ENCODE peak calls at places on chromosomes 3 and 15, in eight cellular contexts. B is ovary, M is A549, C is Peyer's patch, Y is left ventricle myocardium inferior, H is PC-9, D is right cardiac atrium, U is esophagus muscularis mucosa. T is an unnamed sample. For H3K4me1, the result is how much of the 10 kb centered on the place peaks cover.

GRCh38 chr3:195181781-195182469 is 89.0 kb downstream of the XXYLT1 start:
- DNase-seq in B (no peak), M (no peak), C (no peak), Y (no peak), H (no peak), D (no peak), U (no peak), T (no peak)

GRCh38 chr15:92889390-92890113 is 10.6 kb upstream of the CHD2 start:
- DNase-seq in B (no peak), M (no peak), C (no peak), Y (no peak), H (no peak), D (no peak), U (no peak), T (no peak)

GRCh38 chr3:147113293-147114045 is 292.9 kb downstream of the ZIC4 start:
- DNase-seq in B (no peak), M (no peak), C (no peak), Y (no peak), H (peak), D (no peak), U (no peak), T (no peak)

GRCh38 chr3:159616234-159616825 is 372.3 kb upstream of the IL12A start:
- DNase-seq in B (no peak), M (peak), C (no peak), Y (peak), H (peak), D (peak), U (no peak), T (no peak)

GRCh38 chr15:51089699-51090098 is 5.0 kb downstream of the TNFAIP8L3 start:
- DNase-seq in B (no peak), M (no peak), C (no peak), Y (no peak), H (no peak), D (no peak), U (no peak), T (no peak)

GRCh38 chr15:40815042-40815678 is 7.9 kb upstream of the DNAJC17 start:
- DNase-seq in B (no peak), M (no peak), C (no peak), Y (no peak), H (no peak), D (peak), U (no peak), T (no peak)

GRCh38 chr3:27307566-27307965 is 61.6 kb downstream of the NEK10 start:
- DNase-seq in B (no peak), M (no peak), C (no peak), Y (no peak), H (no peak), D (no peak), U (no peak), T (no peak)

GRCh38 chr15:92157666-92158298 is 235.9 kb upstream of the ST8SIA2 start:
- DNase-seq in B (no peak), M (no peak), C (no peak), Y (no peak), H (no peak), D (no peak), U (no peak), T (peak)

GRCh38 chr3:31445701-31446100 is 87.0 kb upstream of the STT3B start:
- DNase-seq in B (no peak), M (no peak), C (no peak), Y (no peak), H (peak), D (no peak), U (no peak), T (no peak)

GRCh38 chr3:194540268-194540937 is 53.6 kb upstream of the ATP13A3 start:
- DNase-seq in B (no peak), M (no peak), C (no peak), Y (peak), H (no peak), D (peak), U (no peak), T (peak)

GRCh38 chr15:38217181-38217580 is 35.5 kb upstream of the SPRED1 start:
- DNase-seq in B (no peak), M (no peak), C (no peak), Y (no peak), H (no peak), D (no peak), U (no peak), T (no peak)

GRCh38 chr15:85583404-85584390 is 203.3 kb downstream of the AKAP13 start:
- DNase-seq in B (no peak), M (no peak), C (no peak), Y (peak), H (peak), D (peak), U (no peak), T (peak)

GRCh38 chr3:11447584-11448200 is 175.5 kb downstream of the ATG7 start:
- DNase-seq in B (no peak), M (no peak), C (no peak), Y (no peak), H (no peak), D (no peak), U (no peak), T (no peak)

GRCh38 chr3:178849220-178849910 is 222.2 kb downstream of the ZMAT3 start:
- DNase-seq in B (no peak), M (no peak), C (no peak), Y (no peak), H (no peak), D (no peak), U (no peak), T (no peak)

GRCh38 chr3:30871720-30872119 is 22.7 kb downstream of the GADL1 start:
- DNase-seq in B (no peak), M (no peak), C (no peak), Y (no peak), H (no peak), D (no peak), U (no peak), T (no peak)

GRCh38 chr3:49721861-49722781 is 1.6 kb downstream of the GMPPB start:
- DNase-seq in B (peak), M (no peak), C (peak), Y (no peak), H (no peak), D (no peak), U (no peak), T (no peak)

GRCh38 chr3:38084969-38085942 is 46.2 kb downstream of the DLEC1 start:
- DNase-seq in B (no peak), M (no peak), C (no peak), Y (no peak), H (no peak), D (no peak), U (no peak), T (no peak)

GRCh38 chr15:37142371-37142770 is 42.0 kb upstream of the MEIS2 start:
- DNase-seq in B (no peak), M (no peak), C (no peak), Y (no peak), H (no peak), D (no peak), U (no peak), T (no peak)

GRCh38 chr3:58434990-58435389 is 1.4 kb upstream of the PDHB start:
- DNase-seq in B (no peak), M (no peak), C (no peak), Y (no peak), H (peak), D (no peak), U (no peak), T (no peak)

GRCh38 chr3:88059380-88060160 is 515 bp downstream of the ZNF654 start:
- DNase-seq in B (peak), M (peak), C (no peak), Y (no peak), H (no peak), D (no peak), U (peak), T (no peak)

GRCh38 chr3:171805687-171806086 is 4.6 kb downstream of the PLD1 start:
- DNase-seq in B (no peak), M (no peak), C (no peak), Y (no peak), H (no peak), D (no peak), U (no peak), T (no peak)

GRCh38 chr15:101503296-101503599 is 13.7 kb upstream of the PCSK6 start:
- DNase-seq in B (no peak), M (no peak), C (no peak), Y (no peak), H (no peak), D (no peak), U (peak), T (no peak)

GRCh38 chr3:147797095-147797494 is 387.9 kb downstream of the ZIC1 start:
- DNase-seq in B (no peak), M (no peak), C (no peak), Y (no peak), H (no peak), D (no peak), U (no peak), T (no peak)

GRCh38 chr3:134294302-134294925 is 43.8 kb upstream of the RYK start:
- DNase-seq in B (no peak), M (no peak), C (no peak), Y (no peak), H (no peak), D (no peak), U (no peak), T (no peak)

GRCh38 chr15:85748176-85748575 is 46.5 kb downstream of the KLHL25 start:
- DNase-seq in B (no peak), M (no peak), C (no peak), Y (no peak), H (no peak), D (no peak), U (no peak), T (peak)

GRCh38 chr3:45437388-45437787 is 49.0 kb downstream of the LARS2 start:
- DNase-seq in B (no peak), M (no peak), C (no peak), Y (no peak), H (no peak), D (no peak), U (no peak), T (no peak)

GRCh38 chr15:43329222-43329959 is 982 bp downstream of the LCMT2 start:
- DNase-seq in B (peak), M (no peak), C (no peak), Y (no peak), H (no peak), D (peak), U (no peak), T (no peak)

GRCh38 chr3:121957674-121958419 is 63.6 kb downstream of the SLC15A2 start:
- DNase-seq in B (no peak), M (no peak), C (no peak), Y (no peak), H (no peak), D (no peak), U (no peak), T (no peak)

GRCh38 chr15:83099290-83099689 is 8.2 kb upstream of the TM6SF1 start:
- DNase-seq in B (no peak), M (no peak), C (no peak), Y (no peak), H (no peak), D (no peak), U (no peak), T (no peak)

GRCh38 chr15:65583701-65584100 is 27.2 kb downstream of the INTS14 start:
- DNase-seq in B (no peak), M (no peak), C (no peak), Y (no peak), H (no peak), D (no peak), U (no peak), T (no peak)

GRCh38 chr3:27360113-27361078 is 8.8 kb downstream of the NEK10 start:
- DNase-seq in B (no peak), M (peak), C (no peak), Y (no peak), H (peak), D (no peak), U (no peak), T (no peak)

GRCh38 chr3:124217542-124217941 is 225.6 kb upstream of the ROPN1 start:
- DNase-seq in B (peak), M (peak), C (no peak), Y (peak), H (peak), D (peak), U (no peak), T (no peak)

GRCh38 chr3:129549006-129549800 is 6.2 kb downstream of the H1-8 start:
- DNase-seq in B (no peak), M (no peak), C (no peak), Y (no peak), H (peak), D (peak), U (no peak), T (no peak)

GRCh38 chr15:52674831-52675230 is 4.4 kb downstream of the ATOSA start:
- DNase-seq in B (no peak), M (no peak), C (no peak), Y (no peak), H (no peak), D (no peak), U (no peak), T (no peak)

GRCh38 chr3:112579697-112580096 is 17.9 kb downstream of the SLC35A5 start:
- DNase-seq in B (no peak), M (no peak), C (no peak), Y (no peak), H (no peak), D (no peak), U (no peak), T (no peak)

GRCh38 chr15:25596644-25597562 is 158.1 kb upstream of the UBE3A start:
- DNase-seq in B (no peak), M (no peak), C (no peak), Y (no peak), H (no peak), D (no peak), U (no peak), T (no peak)

DNA sequence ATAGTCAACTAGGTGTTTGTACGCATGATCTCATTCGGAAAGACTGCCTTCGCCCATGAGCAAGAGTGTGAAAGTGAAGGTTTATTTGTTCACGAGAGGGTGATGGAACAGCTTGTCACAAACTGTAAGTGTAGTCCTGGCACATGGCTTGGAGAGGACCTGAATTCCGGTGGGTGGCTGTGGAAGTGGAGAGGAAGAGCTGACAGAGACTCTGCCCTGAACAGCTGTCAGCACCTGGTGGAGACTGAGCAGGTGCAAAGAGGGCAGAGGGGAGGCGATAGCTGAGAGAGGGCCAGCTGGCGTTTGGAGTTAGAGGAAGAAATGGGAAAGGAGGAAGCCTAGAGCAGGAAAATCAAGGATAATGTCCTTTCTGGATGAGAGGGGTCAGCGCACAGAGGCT is 155.7 kb downstream of the EEFSEC start:
- DNase-seq in B (no peak), M (no peak), C (no peak), Y (peak), H (no peak), D (peak), U (peak), T (peak)
- H3K4me1 ChIP-seq in B (under half), M (under half), C (under half), Y (half or more), H (under half), D (under half), U (under half), T (under half)

GRCh38 chr15:74545061-74545460 is 4.0 kb downstream of the ARID3B start:
- DNase-seq in B (no peak), M (no peak), C (no peak), Y (no peak), H (no peak), D (no peak), U (no peak), T (no peak)
- H3K4me3 ChIP-seq in B (no peak), M (no peak), C (no peak), Y (no peak), H (no peak), D (no peak), U (no peak), T (no peak)

DNA sequence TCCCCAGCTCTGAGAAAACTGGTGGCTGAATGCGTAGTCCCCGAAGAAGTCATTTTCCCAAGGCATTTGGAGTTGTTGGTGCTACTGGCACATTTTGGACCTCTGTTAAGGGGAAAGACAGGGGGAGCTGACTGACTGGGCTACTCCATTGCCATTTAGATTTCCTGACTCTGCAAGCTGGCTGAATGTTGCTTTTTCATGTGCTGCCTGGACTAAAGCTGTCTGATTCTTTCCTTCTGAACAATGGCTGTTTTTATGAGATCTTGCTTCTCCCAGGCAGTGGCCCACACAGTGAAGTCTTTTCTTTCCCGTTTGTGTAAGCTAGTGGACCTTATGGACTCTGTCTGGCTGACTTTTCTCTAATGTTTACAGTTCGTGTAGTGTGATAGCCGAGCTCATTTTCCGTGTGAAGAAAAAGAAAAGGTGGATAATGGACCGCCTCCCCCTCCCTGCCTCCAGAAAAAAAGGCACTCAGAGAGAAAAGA is 38.2 kb upstream of the TRAK1 start:
- DNase-seq in B (no peak), M (no peak), C (no peak), Y (no peak), H (no peak), D (no peak), U (no peak), T (no peak)
- H3K27ac ChIP-seq in B (no peak), M (no peak), C (peak), Y (peak), H (no peak), D (peak), U (peak), T (peak)

DNA sequence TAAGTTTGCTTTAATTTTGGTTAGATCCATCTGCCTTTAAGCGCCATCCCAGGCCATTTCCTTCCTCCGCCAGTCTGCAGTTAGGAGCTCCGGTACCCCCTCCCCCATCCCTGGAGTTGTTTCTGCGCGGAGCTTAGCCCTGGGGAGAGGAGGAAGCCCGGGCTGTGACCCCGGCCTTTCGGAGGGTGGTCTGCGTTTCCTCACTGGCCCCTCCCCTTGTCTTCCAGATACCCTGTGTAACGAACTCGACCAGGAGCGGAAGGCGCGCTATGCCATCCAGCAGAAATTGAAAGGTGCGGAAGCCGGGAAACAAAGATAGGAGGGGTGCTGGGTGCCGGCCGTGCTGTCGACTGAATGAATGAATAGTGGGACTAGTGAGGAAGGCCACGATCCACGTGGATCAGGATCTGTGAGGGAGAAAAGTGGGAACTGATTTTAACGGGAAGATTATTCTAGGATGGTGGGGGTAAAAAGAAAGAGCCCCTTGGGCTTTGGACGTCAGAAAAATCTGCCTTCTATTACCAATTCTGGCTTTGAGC is 6.8 kb downstream of the RNU6-1 start:
- DNase-seq in B (no peak), M (no peak), C (no peak), Y (no peak), H (no peak), D (no peak), U (no peak), T (no peak)
- H3K4me1 ChIP-seq in B (under half), M (under half), C (under half), Y (half or more), H (under half), D (under half), U (half or more), T (under half)

GRCh38 chr3:183636221-183637105 is 1.0 kb downstream of the KLHL24 start:
- DNase-seq in B (peak), M (peak), C (peak), Y (peak), H (peak), D (peak), U (peak), T (peak)

GRCh38 chr3:183637106-183637486 is 1.7 kb downstream of the KLHL24 start:
- DNase-seq in B (no peak), M (no peak), C (no peak), Y (no peak), H (no peak), D (no peak), U (no peak), T (no peak)

GRCh38 chr3:183644244-183644643 is 8.8 kb downstream of the KLHL24 start:
- DNase-seq in B (no peak), M (no peak), C (no peak), Y (no peak), H (no peak), D (no peak), U (no peak), T (no peak)

GRCh38 chr3:183638092-183638644 is 2.7 kb downstream of the KLHL24 start:
- DNase-seq in B (no peak), M (no peak), C (no peak), Y (no peak), H (no peak), D (no peak), U (no peak), T (no peak)

GRCh38 chr3:183641875-183642274 is 6.5 kb downstream of the KLHL24 start:
- DNase-seq in B (no peak), M (no peak), C (no peak), Y (no peak), H (no peak), D (no peak), U (no peak), T (no peak)
- H3K4me3 ChIP-seq in B (no peak), M (no peak), C (no peak), Y (peak), H (no peak), D (no peak), U (no peak), T (no peak)

GRCh38 chr3:161395613-161396012 is 24.3 kb upstream of the SPTSSB start:
- DNase-seq in B (no peak), M (no peak), C (no peak), Y (no peak), H (no peak), D (no peak), U (no peak), T (no peak)
- H3K27ac ChIP-seq in B (no peak), M (no peak), C (no peak), Y (no peak), H (no peak), D (no peak), U (no peak), T (no peak)

T was measured in right atrium auricular region.